ENCODE peak calls at places on chromosomes 12 and 14, in four cellular contexts. P is K562, S is HepG2, J is GM12878. O is an unnamed sample.

GRCh38 chr12:57063991-57064725 is 14.2 kb upstream of the MYO1A start:
- DNase-seq in P (no peak), S (no peak), J (peak), O (no peak)

GRCh38 chr12:6873094-6874006 is at the start of gene SPSB2:
- DNase-seq in P (peak), S (peak), J (peak), O (peak)

GRCh38 chr12:118023461-118023860 is 7.0 kb downstream of the RFC5 start:
- DNase-seq in P (no peak), S (no peak), J (no peak), O (no peak)

GRCh38 chr14:99137913-99138571 is 134.0 kb downstream of the BCL11B start:
- DNase-seq in P (peak), S (no peak), J (no peak), O (peak)

GRCh38 chr14:74881425-74882102 is at the start of gene DLST:
- DNase-seq in P (peak), S (peak), J (peak), O (peak)

GRCh38 chr12:121034906-121035305 is 4.1 kb downstream of the OASL start:
- DNase-seq in P (no peak), S (no peak), J (no peak), O (no peak)

GRCh38 chr12:3725267-3726115 is 27.4 kb downstream of the CRACR2A start:
- DNase-seq in P (no peak), S (no peak), J (no peak), O (no peak)

GRCh38 chr12:76519538-76519937 is 40.0 kb downstream of the OSBPL8 start:
- DNase-seq in P (no peak), S (no peak), J (no peak), O (no peak)

GRCh38 chr12:132824053-132824452 is 4.6 kb downstream of the GOLGA3 start:
- DNase-seq in P (no peak), S (no peak), J (no peak), O (no peak)

GRCh38 chr14:29616922-29617321 is 310.7 kb downstream of the PRKD1 start:
- DNase-seq in P (no peak), S (no peak), J (no peak), O (no peak)
- TF ChIP-seq SP1 in P (no peak), S (no peak), J (no peak), O (no peak)

DNA sequence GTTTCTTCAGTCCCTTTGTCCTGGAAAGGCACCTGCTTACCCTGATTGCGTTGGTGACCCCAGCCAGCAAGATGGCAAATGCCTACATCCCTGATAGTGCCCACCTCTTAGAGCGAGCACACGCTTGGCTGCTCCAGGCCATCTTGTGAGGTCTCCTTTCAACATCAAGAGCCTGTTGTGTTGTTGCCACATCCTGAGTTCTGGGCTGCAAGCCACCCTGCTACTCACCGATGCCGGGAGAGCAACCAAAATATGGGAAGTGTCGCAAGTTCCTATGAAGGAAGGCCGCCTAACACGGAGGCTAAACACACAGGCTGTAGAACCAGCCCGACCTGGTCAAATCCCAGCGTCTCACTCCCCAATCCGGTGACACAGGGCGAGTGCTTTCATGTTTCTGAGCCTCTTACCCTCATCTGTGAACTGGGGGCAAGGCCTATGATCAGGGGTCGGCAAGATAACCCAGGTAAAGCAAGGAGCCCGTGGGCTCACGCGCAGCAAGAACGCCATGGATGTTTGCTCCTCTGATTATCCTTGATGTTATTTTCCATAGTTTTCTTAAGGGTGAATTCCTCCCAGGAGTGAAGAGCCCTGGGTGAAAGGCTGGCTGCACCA is 98.4 kb downstream of the LGMN start:
- DNase-seq in P (no peak), S (no peak), J (no peak), O (no peak)
- TF ChIP-seq FOXM1 in P (no peak), S (no peak), J (no peak), O (no peak)

GRCh38 chr12:49233842-49234526 is 30.9 kb upstream of the TUBA1C start:
- DNase-seq in P (peak), S (no peak), J (peak), O (no peak)
- TF ChIP-seq SP1 in P (no peak), S (no peak), J (no peak), O (no peak)

GRCh38 chr12:46154221-46154975 is 114.4 kb downstream of the SLC38A1 start:
- DNase-seq in P (no peak), S (no peak), J (no peak), O (no peak)
- TF ChIP-seq FOXM1 in P (no peak), S (no peak), J (no peak), O (no peak)

O was measured in HEK293T.